ENCODE peak calls at places on chromosomes 5 and 9, in six cellular contexts. Z is neuronal stem cell, I is T-helper 2 cell, K is HEK293T, Y is globus pallidus, Q is hypothalamus. R is an unnamed sample.

GRCh38 chr5:16178745-16179372 is 732 bp downstream of the MARCHF11 start:
- DNase-seq in Z (peak), I (peak), K (peak), Y (peak), Q (peak), R (peak)

GRCh38 chr9:131579789-131580211 is 34.5 kb downstream of the PRRT1B start:
- DNase-seq in Z (no peak), I (no peak), K (no peak), Y (peak), Q (no peak), R (no peak)

GRCh38 chr5:35656721-35657120 is 39.1 kb downstream of the SPEF2 start:
- DNase-seq in Z (no peak), I (no peak), K (no peak), Y (no peak), Q (no peak), R (no peak)

GRCh38 chr5:13248236-13248635 is 696.3 kb downstream of the DNAH5 start:
- DNase-seq in Z (no peak), I (no peak), K (no peak), Y (no peak), Q (no peak), R (no peak)

GRCh38 chr5:121974261-121974660 is 12.5 kb downstream of the SRFBP1 start:
- DNase-seq in Z (no peak), I (no peak), K (no peak), Y (no peak), Q (no peak), R (no peak)

GRCh38 chr5:132211787-132212186 is 15.9 kb downstream of the P4HA2 start:
- DNase-seq in Z (no peak), I (no peak), K (no peak), Y (no peak), Q (no peak), R (no peak)

GRCh38 chr5:96997265-96997859 is 61.5 kb downstream of the LNPEP start:
- DNase-seq in Z (peak), I (peak), K (peak), Y (peak), Q (no peak), R (no peak)

GRCh38 chr5:95995947-95996489 is 34.4 kb upstream of the ELL2 start:
- DNase-seq in Z (no peak), I (no peak), K (no peak), Y (no peak), Q (no peak), R (no peak)

GRCh38 chr9:130713286-130713975 is 19.9 kb downstream of the EXOSC2 start:
- DNase-seq in Z (no peak), I (peak), K (no peak), Y (peak), Q (peak), R (no peak)

GRCh38 chr9:93306081-93306480 is 122.1 kb downstream of the WNK2 start:
- DNase-seq in Z (no peak), I (no peak), K (no peak), Y (no peak), Q (no peak), R (no peak)

R was measured in T-helper 9 cell.